ENCODE peak calls at places on chromosomes 13 and 19, in six cellular contexts. M is iris pigment epithelial cell, I is Calu3, C is cardiac septum, B is EH, N is cardiac muscle cell. G is an unnamed sample.

GRCh38 chr13:55155046-55155445 is 1985.7 kb upstream of the PRR20A start:
- DNase-seq in M (no peak), I (no peak), C (no peak), B (no peak), N (no peak), G (no peak)

GRCh38 chr19:49755956-49756355 is 7.2 kb downstream of the TSKS start:
- DNase-seq in M (no peak), I (no peak), C (no peak), B (no peak), N (no peak), G (no peak)

GRCh38 chr13:98827449-98827848 is 75.0 kb upstream of the SLC15A1 start:
- DNase-seq in M (no peak), I (no peak), C (no peak), B (no peak), N (no peak), G (no peak)

GRCh38 chr13:76641056-76641455 is 245.1 kb downstream of the KCTD12 start:
- DNase-seq in M (peak; percentile 39), I (no peak), C (no peak), B (no peak), N (peak; percentile 53), G (no peak)

GRCh38 chr13:65638572-65639168 is 1591.5 kb downstream of the PCDH9 start:
- DNase-seq in M (peak; percentile 67), I (no peak), C (no peak), B (peak; percentile 57), N (peak; percentile 79), G (peak; percentile 37)

GRCh38 chr13:74026753-74027152 is 107.5 kb downstream of the KLF12 start:
- DNase-seq in M (peak; percentile 61), I (peak; percentile 3), C (no peak), B (peak; percentile 29), N (peak; percentile 4), G (peak; percentile 70)

GRCh38 chr19:48703316-48703715 is 7.5 kb downstream of the FUT2 start:
- DNase-seq in M (no peak), I (no peak), C (no peak), B (no peak), N (no peak), G (no peak)

GRCh38 chr13:97127842-97128241 is 94.3 kb upstream of the MBNL2 start:
- DNase-seq in M (no peak), I (no peak), C (no peak), B (no peak), N (no peak), G (peak; percentile 16)

GRCh38 chr19:31656507-31656906 is 307.3 kb upstream of the TSHZ3 start:
- DNase-seq in M (no peak), I (no peak), C (no peak), B (no peak), N (no peak), G (no peak)

GRCh38 chr13:99575376-99575775 is 74.1 kb downstream of the TM9SF2 start:
- DNase-seq in M (no peak), I (no peak), C (no peak), B (no peak), N (no peak), G (no peak)

GRCh38 chr19:47351545-47351944 is 2.4 kb downstream of the DHX34 start:
- DNase-seq in M (peak; percentile 71), I (peak; percentile 17), C (no peak), B (peak; percentile 44), N (peak; percentile 33), G (peak; percentile 33)

GRCh38 chr19:55305491-55305890 is 19.6 kb downstream of the TMEM150B start:
- DNase-seq in M (no peak), I (peak; percentile 56), C (no peak), B (peak; percentile 41), N (peak; percentile 34), G (no peak)

GRCh38 chr19:54114340-54114826 is 1.1 kb downstream of the TFPT start:
- DNase-seq in M (peak; percentile 58), I (peak; percentile 55), C (peak; percentile 80), B (peak; percentile 61), N (peak; percentile 57), G (peak; percentile 11)

GRCh38 chr13:23579886-23580706 is 9.9 kb downstream of the TNFRSF19 start:
- DNase-seq in M (peak; percentile 25), I (no peak), C (no peak), B (peak; percentile 32), N (peak; percentile 7), G (no peak)

GRCh38 chr19:34574704-34575103 is 93.1 kb downstream of the WTIP start:
- DNase-seq in M (no peak), I (no peak), C (no peak), B (peak; percentile 3), N (no peak), G (no peak)

GRCh38 chr13:67515895-67516294 is 285.8 kb upstream of the PCDH9 start:
- DNase-seq in M (peak; percentile 92), I (no peak), C (no peak), B (no peak), N (no peak), G (peak; percentile 66)

GRCh38 chr19:57546513-57546912 is 13.2 kb downstream of the ZNF550 start:
- DNase-seq in M (no peak), I (no peak), C (no peak), B (no peak), N (no peak), G (no peak)

GRCh38 chr13:35797946-35798345 is 321.5 kb upstream of the MAB21L1 start:
- DNase-seq in M (no peak), I (no peak), C (no peak), B (no peak), N (no peak), G (no peak)

GRCh38 chr19:45470147-45471081 is 2.6 kb downstream of the FOSB start:
- DNase-seq in M (peak; percentile 50), I (peak; percentile 59), C (no peak), B (peak; percentile 74), N (peak; percentile 61), G (peak; percentile 88)

GRCh38 chr13:30665638-30666037 is 47.9 kb downstream of the USPL1 start:
- DNase-seq in M (no peak), I (no peak), C (no peak), B (no peak), N (no peak), G (no peak)

GRCh38 chr19:38506723-38507550 is 73.4 kb downstream of the RYR1 start:
- DNase-seq in M (peak; percentile 5), I (peak; percentile 68), C (no peak), B (peak; percentile 75), N (peak; percentile 85), G (peak; percentile 20)

GRCh38 chr19:50197348-50197747 is 6.1 kb upstream of the MYH14 start:
- DNase-seq in M (no peak), I (no peak), C (no peak), B (no peak), N (no peak), G (no peak)

GRCh38 chr13:82147526-82147925 is 1734.7 kb downstream of the SLITRK1 start:
- DNase-seq in M (peak; percentile 10), I (no peak), C (no peak), B (no peak), N (no peak), G (no peak)

GRCh38 chr13:110797230-110797877 is 83.9 kb downstream of the ING1 start:
- DNase-seq in M (no peak), I (no peak), C (no peak), B (no peak), N (peak; percentile 30), G (no peak)

GRCh38 chr13:71242191-71242590 is 624.8 kb downstream of the DACH1 start:
- DNase-seq in M (no peak), I (no peak), C (no peak), B (no peak), N (peak; percentile 7), G (no peak)

GRCh38 chr13:105442941-105443340 is 1092.5 kb downstream of the EFNB2 start:
- DNase-seq in M (peak; percentile 100), I (peak; percentile 11), C (no peak), B (peak; percentile 89), N (peak; percentile 96), G (peak; percentile 100)

GRCh38 chr19:21084343-21084742 is 2.3 kb downstream of the ZNF714 start:
- DNase-seq in M (peak; percentile 78), I (no peak), C (no peak), B (peak; percentile 58), N (peak; percentile 35), G (peak; percentile 88)

GRCh38 chr13:113649212-113649611 is 8.8 kb downstream of the ATP4B start:
- DNase-seq in M (no peak), I (no peak), C (peak; percentile 39), B (no peak), N (no peak), G (no peak)

GRCh38 chr13:77696863-77697207 is 652 bp upstream of the SLAIN1 start:
- DNase-seq in M (no peak), I (no peak), C (no peak), B (no peak), N (no peak), G (no peak)

GRCh38 chr13:95552208-95552538 is 347 bp upstream of the CLDN10 start:
- DNase-seq in M (no peak), I (no peak), C (no peak), B (no peak), N (no peak), G (no peak)

GRCh38 chr19:53906211-53907192 is 2.6 kb upstream of the CACNG7 start:
- DNase-seq in M (no peak), I (peak; percentile 86), C (peak; percentile 86), B (peak; percentile 24), N (peak; percentile 37), G (no peak)

GRCh38 chr13:71514900-71515598 is 352.0 kb downstream of the DACH1 start:
- DNase-seq in M (no peak), I (no peak), C (no peak), B (no peak), N (no peak), G (no peak)

GRCh38 chr19:45099465-45100201 is 6.7 kb downstream of the PPP1R37 start:
- DNase-seq in M (no peak), I (peak; percentile 43), C (no peak), B (peak; percentile 18), N (no peak), G (peak; percentile 32)

GRCh38 chr13:23703241-23703640 is 133.0 kb downstream of the TNFRSF19 start:
- DNase-seq in M (no peak), I (peak; percentile 12), C (no peak), B (peak; percentile 67), N (peak; percentile 34), G (peak; percentile 38)

GRCh38 chr13:43116242-43116641 is 92.9 kb downstream of the DNAJC15 start:
- DNase-seq in M (no peak), I (no peak), C (no peak), B (no peak), N (no peak), G (no peak)

GRCh38 chr19:5394907-5395505 is 54.4 kb upstream of the PTPRS start:
- DNase-seq in M (no peak), I (no peak), C (no peak), B (no peak), N (no peak), G (no peak)

G was measured in renal cortical epithelial cell.